ENCODE peak calls at places on chromosomes 7 and 10, in four cellular contexts. U, A, K and I are unnamed samples.

GRCh38 chr7:74068378-74069085 is 15.1 kb upstream of the LIMK1 start:
- DNase-seq in U (no peak), A (no peak), K (no peak), I (no peak)

GRCh38 chr10:58909881-58910280 is 266.6 kb upstream of the PHYHIPL start:
- DNase-seq in U (peak), A (no peak), K (peak), I (no peak)

GRCh38 chr10:8180756-8181155 is 126.3 kb downstream of the GATA3 start:
- DNase-seq in U (no peak), A (no peak), K (no peak), I (no peak)

GRCh38 chr10:129394739-129395298 is 72.2 kb upstream of the MGMT start:
- DNase-seq in U (no peak), A (no peak), K (no peak), I (no peak)

GRCh38 chr10:69803809-69804208 is 2.1 kb downstream of the COL13A1 start:
- DNase-seq in U (no peak), A (no peak), K (no peak), I (no peak)

GRCh38 chr10:68666280-68666760 is 54.7 kb upstream of the CCAR1 start:
- DNase-seq in U (peak), A (no peak), K (peak), I (no peak)

GRCh38 chr7:69630292-69630691 is 32.0 kb downstream of the AUTS2 start:
- DNase-seq in U (peak), A (no peak), K (peak), I (peak)

GRCh38 chr10:46549171-46550075 is 7.0 kb downstream of the GPRIN2 start:
- DNase-seq in U (no peak), A (peak), K (no peak), I (no peak)

GRCh38 chr7:138595454-138595853 is 105.7 kb downstream of the SVOPL start:
- DNase-seq in U (no peak), A (no peak), K (no peak), I (no peak)

GRCh38 chr10:63103971-63104409 is 29.1 kb upstream of the NRBF2 start:
- DNase-seq in U (peak), A (no peak), K (no peak), I (peak)

GRCh38 chr7:36994456-36995112 is 270.3 kb upstream of the AOAH start:
- DNase-seq in U (no peak), A (no peak), K (no peak), I (no peak)

GRCh38 chr10:47388879-47389278 is 4.8 kb upstream of the ZNF488 start:
- DNase-seq in U (no peak), A (no peak), K (no peak), I (no peak)

GRCh38 chr7:85705076-85705475 is 518.2 kb upstream of the SEMA3D start:
- DNase-seq in U (no peak), A (no peak), K (no peak), I (no peak)

GRCh38 chr7:110224643-110225042 is 866.3 kb upstream of the LRRN3 start:
- DNase-seq in U (no peak), A (no peak), K (peak), I (no peak)

GRCh38 chr7:129859188-129859587 is 93.6 kb downstream of the UBE2H start:
- DNase-seq in U (no peak), A (no peak), K (peak), I (peak)

GRCh38 chr10:14186245-14186644 is 144.5 kb downstream of the FRMD4A start:
- DNase-seq in U (no peak), A (no peak), K (peak), I (peak)

GRCh38 chr7:16962986-16963385 is 81.2 kb upstream of the AGR3 start:
- DNase-seq in U (no peak), A (no peak), K (peak), I (no peak)

GRCh38 chr10:106399112-106399511 is 765.4 kb downstream of the SORCS1 start:
- DNase-seq in U (no peak), A (no peak), K (no peak), I (no peak)

GRCh38 chr10:106402455-106402854 is 762.1 kb downstream of the SORCS1 start:
- DNase-seq in U (peak), A (no peak), K (peak), I (no peak)

GRCh38 chr10:106396192-106396591 is 768.3 kb downstream of the SORCS1 start:
- DNase-seq in U (no peak), A (no peak), K (no peak), I (no peak)

GRCh38 chr10:106401967-106402366 is 762.5 kb downstream of the SORCS1 start:
- DNase-seq in U (no peak), A (no peak), K (no peak), I (no peak)

DNA sequence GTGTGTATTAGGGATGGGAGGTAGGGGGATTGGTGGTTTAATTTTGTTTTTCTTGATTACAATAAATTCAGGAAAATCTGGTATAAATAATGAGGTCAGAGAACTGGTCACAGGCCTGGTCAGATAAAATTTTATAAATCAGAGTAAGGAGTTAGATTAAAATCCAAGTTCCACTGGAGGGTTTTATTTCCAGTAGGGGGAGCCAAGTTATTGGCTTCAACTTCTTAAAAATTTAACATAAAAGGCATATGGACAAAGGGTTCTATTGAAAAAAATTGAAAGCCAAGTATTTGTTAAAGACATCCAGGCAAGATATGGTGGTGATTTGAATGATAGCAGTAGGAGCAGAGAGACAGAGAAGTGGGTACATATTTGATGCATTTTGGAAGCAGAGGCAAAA is 763.3 kb downstream of the SORCS1 start:
- DNase-seq in U (peak), A (no peak), K (peak), I (no peak)
- TF ChIP-seq CTCF in U (peak), A (no peak), K (peak), I (no peak)

DNA sequence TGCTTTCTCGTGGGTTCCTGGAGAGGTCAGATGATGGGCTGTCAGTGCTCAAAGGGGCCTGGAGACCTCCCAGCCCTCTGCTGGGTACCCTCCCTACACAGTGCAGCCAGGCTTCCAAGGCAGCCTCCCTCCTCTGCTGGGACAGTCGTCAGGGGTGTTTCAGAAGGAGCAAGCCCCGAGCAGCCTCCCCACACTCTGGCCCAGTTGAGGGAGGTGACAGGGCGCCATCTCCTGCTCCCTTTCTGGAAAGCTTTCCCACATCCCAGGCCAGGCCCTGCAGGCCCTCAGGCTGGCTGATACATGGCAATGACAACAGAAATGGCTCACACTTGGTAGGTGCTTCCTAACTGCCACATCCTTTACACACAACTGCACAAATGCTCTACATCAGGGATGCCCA is 32.1 kb downstream of the KCNMA1 start:
- DNase-seq in U (peak), A (no peak), K (no peak), I (no peak)
- TF ChIP-seq CTCF in U (peak), A (no peak), K (peak), I (no peak)

DNA sequence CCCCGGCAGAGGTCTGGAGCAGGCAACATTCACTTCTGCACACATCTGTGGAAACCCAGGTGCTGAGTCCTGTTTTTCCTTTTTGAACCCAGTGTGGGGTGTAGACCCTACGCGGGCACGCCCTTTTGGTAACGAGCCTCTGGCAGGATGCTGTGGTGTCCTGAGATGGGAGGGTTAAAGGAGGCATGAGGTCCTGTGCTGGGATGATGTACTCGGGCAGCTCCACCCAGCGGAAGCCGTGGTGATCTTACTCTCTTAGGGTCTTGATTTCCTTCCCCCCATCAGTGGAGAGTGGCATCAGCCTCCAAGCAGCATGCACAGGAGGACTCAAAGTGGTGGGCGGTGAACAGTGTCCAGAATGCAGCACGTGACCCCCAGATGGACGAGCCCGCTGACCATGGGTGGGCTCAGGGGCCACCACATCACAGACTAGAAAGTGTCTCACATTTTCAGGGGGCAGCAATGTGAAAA is 148.6 kb downstream of the DNAJB6 start:
- DNase-seq in U (no peak), A (no peak), K (no peak), I (no peak)
- TF ChIP-seq CTCF in U (no peak), A (no peak), K (no peak), I (no peak)

GRCh38 chr7:34596887-34597286 is 61.1 kb upstream of the NPSR1 start:
- DNase-seq in U (no peak), A (no peak), K (no peak), I (no peak)
- TF ChIP-seq CTCF in U (peak), A (no peak), K (peak), I (peak)

GRCh38 chr7:150739045-150739432 is 1.8 kb downstream of the GIMAP5 start:
- DNase-seq in U (no peak), A (no peak), K (no peak), I (no peak)
- TF ChIP-seq CTCF in U (no peak), A (no peak), K (no peak), I (no peak)

DNA sequence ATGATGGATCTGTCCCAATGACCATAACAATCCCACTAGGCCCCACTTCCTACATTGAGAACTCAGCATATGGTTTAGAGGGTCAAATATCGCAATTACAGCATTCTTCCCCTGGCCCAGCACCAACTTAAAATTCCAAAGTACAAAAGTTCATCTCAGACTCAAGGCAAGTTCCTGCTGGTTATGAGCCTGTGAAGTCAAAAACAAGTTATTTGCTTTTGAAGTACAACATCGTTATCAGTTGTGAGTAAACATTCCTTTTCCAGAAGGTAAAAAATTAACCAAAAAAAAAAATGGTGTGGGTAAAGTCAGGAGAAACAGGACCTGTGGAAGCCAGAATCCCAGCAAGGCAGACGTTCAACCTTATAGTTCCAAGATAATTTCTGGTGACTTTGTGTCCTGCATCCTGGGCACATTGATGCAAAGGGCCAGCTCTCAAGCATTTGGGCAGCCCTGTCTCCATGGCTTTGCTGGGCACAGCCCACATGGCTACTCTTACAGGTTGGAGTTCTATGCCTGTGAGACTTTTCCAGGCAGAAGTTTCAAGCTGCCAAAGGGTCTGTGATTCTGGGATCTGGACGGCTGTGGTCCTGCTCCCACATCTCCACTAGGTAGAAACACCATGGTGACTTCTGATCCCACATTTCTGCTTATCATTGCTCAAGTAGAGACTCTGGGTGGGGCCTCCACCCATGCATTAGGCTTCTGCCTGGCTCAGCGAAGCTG is 37.5 kb downstream of the AKR1C8 start:
- DNase-seq in U (no peak), A (no peak), K (no peak), I (no peak)
- TF ChIP-seq CTCF in U (no peak), A (no peak), K (no peak), I (no peak)

DNA sequence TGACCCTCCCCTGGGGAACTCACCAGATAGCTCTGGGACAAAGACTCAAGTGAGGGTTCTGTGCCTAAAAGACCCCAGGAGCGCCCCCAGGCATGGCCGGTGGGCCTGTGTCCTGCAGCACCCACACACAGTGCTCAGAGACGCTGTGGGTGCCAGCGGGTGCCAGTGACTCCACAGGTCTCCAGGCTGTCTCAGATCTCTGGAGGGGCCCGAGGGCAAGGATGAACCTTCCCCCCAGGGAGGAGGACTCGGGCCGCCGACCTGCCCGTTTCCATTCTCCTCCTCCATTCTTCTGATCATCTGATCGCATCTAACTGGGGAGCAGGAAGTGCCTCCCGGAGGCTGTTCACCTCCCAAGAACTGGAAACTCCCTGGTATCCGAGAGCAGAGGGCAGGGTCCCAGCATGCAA is 980 bp downstream of the ADAM8 start:
- DNase-seq in U (peak), A (no peak), K (no peak), I (peak)
- TF ChIP-seq CTCF in U (no peak), A (no peak), K (no peak), I (peak)

DNA sequence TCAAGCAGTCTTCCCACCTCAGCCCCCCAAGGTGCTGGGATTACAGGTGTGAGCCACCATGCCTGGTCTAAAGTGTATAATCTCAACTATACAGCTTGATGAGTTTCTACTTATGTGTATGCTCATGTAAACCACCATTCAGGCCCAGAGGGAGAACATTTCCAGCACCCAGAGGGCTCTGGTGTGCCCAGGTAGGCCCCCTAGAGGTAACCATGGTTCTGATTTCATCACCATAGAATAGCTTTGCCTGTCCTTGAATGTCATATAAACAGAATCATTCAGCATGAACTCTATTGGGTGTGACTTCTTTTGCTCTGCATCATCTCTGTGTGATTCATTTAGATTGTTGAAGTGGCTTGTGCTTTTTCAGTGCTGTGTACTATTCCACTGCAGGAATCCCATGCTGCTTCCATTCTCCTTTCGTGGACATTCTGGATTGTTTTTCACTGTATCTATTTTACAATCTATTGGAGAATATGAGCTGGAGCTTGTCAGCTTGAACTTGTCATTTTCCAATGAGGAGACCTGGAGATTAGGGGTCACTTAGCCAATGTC is 35.2 kb downstream of the COL26A1 start:
- DNase-seq in U (no peak), A (no peak), K (no peak), I (no peak)
- TF ChIP-seq CTCF in U (no peak), A (no peak), K (no peak), I (no peak)